ENCODE peak calls at places on chromosomes 4 and X, in five cellular contexts. B is tibial nerve, M is upper lobe of left lung, K is esophagus muscularis mucosa, S is stomach. R is an unnamed sample. For H3K4me1, the result is how much of the 10 kb centered on the place peaks cover.

GRCh38 chr4:163395055-163395454 is 51.4 kb downstream of the NPY5R start:
- DNase-seq in B (no peak), M (no peak), K (no peak), S (no peak), R (no peak)

GRCh38 chr4:165537028-165537648 is 158.3 kb downstream of the CPE start:
- DNase-seq in B (no peak), M (no peak), K (no peak), S (no peak), R (no peak)

GRCh38 chr4:39528056-39528465 is 822 bp upstream of the UGDH start:
- DNase-seq in B (peak), M (no peak), K (peak), S (no peak), R (peak)

GRCh38 chrX:30060718-30061117 is 154.6 kb upstream of the MAGEB2 start:
- DNase-seq in B (no peak), M (no peak), K (no peak), S (no peak), R (no peak)

GRCh38 chrX:47743504-47743903 is 84.5 kb upstream of the UXT start:
- DNase-seq in B (no peak), M (no peak), K (no peak), S (no peak), R (no peak)

GRCh38 chrX:50154429-50154828 is 46.4 kb downstream of the AKAP4 start:
- DNase-seq in B (no peak), M (no peak), K (no peak), S (no peak), R (no peak)

GRCh38 chrX:41481264-41482109 is 34.3 kb downstream of the NYX start:
- DNase-seq in B (no peak), M (no peak), K (no peak), S (no peak), R (no peak)

GRCh38 chrX:63012574-63012973 is 338.6 kb downstream of the SPIN4 start:
- DNase-seq in B (no peak), M (no peak), K (no peak), S (no peak), R (no peak)

GRCh38 chrX:111407948-111408347 is 4.0 kb downstream of the DCX start:
- DNase-seq in B (no peak), M (no peak), K (no peak), S (no peak), R (no peak)

GRCh38 chr4:157895205-157895604 is 277.6 kb downstream of the GASK1B start:
- DNase-seq in B (no peak), M (no peak), K (no peak), S (no peak), R (no peak)

GRCh38 chr4:106704253-106704870 is 331.8 kb downstream of the DKK2 start:
- DNase-seq in B (no peak), M (no peak), K (no peak), S (no peak), R (no peak)

GRCh38 chr4:10731690-10732089 is 47.1 kb upstream of the CLNK start:
- DNase-seq in B (no peak), M (no peak), K (no peak), S (no peak), R (no peak)

GRCh38 chr4:7772708-7773385 is 166.8 kb downstream of the AFAP1 start:
- DNase-seq in B (peak), M (no peak), K (no peak), S (peak), R (peak)

GRCh38 chrX:6640727-6641126 is 105.8 kb upstream of the VCX3A start:
- DNase-seq in B (no peak), M (no peak), K (no peak), S (no peak), R (no peak)

DNA sequence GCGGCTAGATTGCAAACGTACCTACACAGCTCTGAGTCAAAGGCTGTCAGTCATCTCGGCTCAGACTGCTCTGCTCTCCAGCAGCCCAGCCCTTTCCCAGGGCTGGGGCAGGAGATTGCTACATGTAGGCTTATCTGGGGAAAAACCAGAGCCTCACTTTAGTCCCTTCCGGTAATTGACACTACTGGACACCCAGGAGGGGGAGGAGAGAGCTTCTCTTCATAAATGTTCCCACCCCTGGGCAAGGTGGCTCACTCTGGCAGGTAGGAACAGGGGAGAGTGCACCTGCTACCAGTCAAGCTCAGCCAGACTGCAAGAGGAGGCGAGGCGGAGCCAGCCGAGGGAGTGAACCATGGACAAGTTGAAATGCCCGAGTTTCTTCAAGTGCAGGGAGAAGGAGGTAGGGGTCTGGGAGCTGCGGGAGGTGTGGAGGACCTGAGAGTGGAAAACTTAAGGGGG is at the start of gene SLC6A14:
- DNase-seq in B (no peak), M (peak), K (no peak), S (peak), R (no peak)
- TF ChIP-seq POLR2A in B (no peak), M (peak), K (no peak), S (no peak), R (no peak)

GRCh38 chrX:103536732-103537131 is 17.4 kb upstream of the RAB40A start:
- DNase-seq in B (no peak), M (no peak), K (no peak), S (no peak), R (no peak)

GRCh38 chrX:103540145-103540544 is 20.9 kb upstream of the RAB40A start:
- DNase-seq in B (no peak), M (no peak), K (no peak), S (no peak), R (no peak)

GRCh38 chrX:103538728-103539127 is 19.4 kb upstream of the RAB40A start:
- DNase-seq in B (no peak), M (no peak), K (no peak), S (no peak), R (no peak)

GRCh38 chrX:103537871-103538387 is 18.6 kb upstream of the RAB40A start:
- DNase-seq in B (no peak), M (no peak), K (no peak), S (no peak), R (no peak)

GRCh38 chrX:103539695-103540094 is 20.4 kb upstream of the RAB40A start:
- DNase-seq in B (no peak), M (no peak), K (no peak), S (no peak), R (no peak)
- H3K4me1 ChIP-seq in B (under half), M (under half), K (half or more), S (under half), R (under half)

DNA sequence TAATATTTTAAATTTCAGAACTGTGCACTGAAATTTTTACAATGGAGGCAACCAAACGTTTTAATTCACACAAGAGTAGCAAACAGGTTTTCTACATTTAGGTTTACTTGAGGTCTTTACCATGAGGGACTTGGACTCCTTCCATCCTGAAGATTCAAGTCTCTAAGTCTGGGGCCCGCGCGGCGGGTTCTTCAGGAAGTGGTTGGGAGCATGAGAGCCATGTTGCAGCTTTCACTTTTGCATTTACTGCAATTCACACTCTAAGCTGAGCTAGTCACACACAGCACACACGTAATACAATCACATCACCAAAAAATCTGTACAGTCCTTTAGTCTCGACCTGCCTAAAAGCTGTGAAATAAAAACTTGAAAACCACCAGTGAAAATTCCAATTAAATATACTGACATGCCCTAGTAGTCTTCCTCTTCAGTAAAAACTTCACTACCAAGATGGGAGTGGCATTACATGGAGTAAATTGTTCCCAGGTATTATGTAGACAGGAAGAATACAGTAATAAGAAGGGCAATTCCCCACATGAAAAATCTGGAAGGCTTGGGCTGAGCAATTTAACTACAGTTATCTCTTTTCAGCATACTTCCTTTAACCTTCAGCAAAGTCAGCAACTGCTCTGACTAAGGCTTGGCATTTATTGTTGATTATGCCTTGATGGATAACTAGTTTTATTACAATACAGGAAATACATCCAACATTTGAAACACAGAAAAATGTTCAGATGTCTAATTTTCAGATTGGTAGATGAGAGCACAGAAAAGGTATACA is 571.1 kb upstream of the DIPK2B start:
- DNase-seq in B (no peak), M (peak), K (no peak), S (peak), R (no peak)
- TF ChIP-seq POLR2A in B (no peak), M (no peak), K (no peak), S (no peak), R (no peak)

DNA sequence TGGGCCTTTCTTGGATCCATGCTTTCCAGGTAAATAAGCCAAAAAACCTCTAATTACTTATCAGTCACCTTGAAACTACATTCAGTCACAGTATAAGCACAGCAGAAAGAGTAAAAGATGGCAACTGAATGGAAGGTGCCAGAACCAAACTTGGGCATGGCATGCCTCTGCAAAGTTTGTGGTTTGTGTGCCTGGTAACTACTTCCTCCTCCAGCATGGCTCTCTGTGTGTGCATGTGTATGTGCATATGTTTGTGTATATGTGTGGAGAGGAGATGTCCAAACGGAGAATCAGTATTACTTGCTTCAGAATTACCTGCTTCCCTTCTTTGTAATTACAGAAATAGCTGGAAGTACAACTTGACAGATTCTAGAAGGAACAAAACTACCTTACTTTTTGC is 67.5 kb downstream of the AGTR2 start:
- DNase-seq in B (no peak), M (no peak), K (no peak), S (no peak), R (no peak)
- H3K4me1 ChIP-seq in B (under half), M (under half), K (under half), S (under half), R (under half)

GRCh38 chr4:2933566-2934076 is 29.6 kb downstream of the NOP14 start:
- DNase-seq in B (no peak), M (peak), K (no peak), S (no peak), R (peak)

GRCh38 chr4:2932951-2933565 is 30.1 kb downstream of the NOP14 start:
- DNase-seq in B (no peak), M (no peak), K (no peak), S (peak), R (no peak)

GRCh38 chr4:2934813-2935761 is 28.1 kb downstream of the NOP14 start:
- DNase-seq in B (peak), M (peak), K (peak), S (peak), R (peak)

GRCh38 chr4:2932561-2932950 is 30.6 kb downstream of the NOP14 start:
- DNase-seq in B (no peak), M (peak), K (no peak), S (peak), R (peak)

DNA sequence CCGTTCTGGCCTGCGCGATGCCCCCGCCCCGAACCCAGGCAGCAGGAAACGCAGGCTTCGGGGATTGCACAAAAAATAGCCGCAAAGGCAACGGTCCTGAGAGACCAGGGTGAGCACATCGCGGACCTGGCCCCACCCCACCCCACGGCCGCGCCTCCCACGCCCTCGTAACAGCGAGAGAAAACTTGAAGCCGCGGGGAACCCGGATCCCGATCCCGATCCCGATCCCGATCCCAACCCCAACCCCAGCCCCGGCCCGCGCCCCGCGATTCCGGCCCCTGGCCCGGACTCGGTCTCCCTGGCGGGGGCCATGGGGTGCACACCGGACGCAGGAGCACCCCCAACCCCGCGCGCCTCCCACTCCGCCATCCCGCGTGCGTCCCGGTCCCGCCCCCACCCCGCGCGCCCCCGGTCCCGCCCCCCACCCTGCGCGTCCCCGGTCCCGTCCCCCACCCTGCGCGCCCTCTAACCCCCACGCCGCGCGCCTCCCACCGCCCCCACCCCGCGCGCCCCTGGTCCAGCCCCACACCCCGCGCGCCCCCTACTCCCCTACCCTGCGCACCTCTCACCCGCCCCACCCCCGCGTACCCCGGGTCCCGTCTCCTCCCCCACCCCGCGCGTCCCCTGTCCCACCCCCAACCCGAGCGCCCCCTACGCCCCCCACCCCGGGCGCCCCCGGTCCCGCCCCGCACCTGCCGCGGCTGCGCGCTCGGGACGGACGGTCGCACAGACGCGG is 29.0 kb downstream of the NOP14 start:
- DNase-seq in B (peak), M (peak), K (peak), S (peak), R (peak)
- TF ChIP-seq POLR2A in B (no peak), M (no peak), K (no peak), S (no peak), R (no peak)

DNA sequence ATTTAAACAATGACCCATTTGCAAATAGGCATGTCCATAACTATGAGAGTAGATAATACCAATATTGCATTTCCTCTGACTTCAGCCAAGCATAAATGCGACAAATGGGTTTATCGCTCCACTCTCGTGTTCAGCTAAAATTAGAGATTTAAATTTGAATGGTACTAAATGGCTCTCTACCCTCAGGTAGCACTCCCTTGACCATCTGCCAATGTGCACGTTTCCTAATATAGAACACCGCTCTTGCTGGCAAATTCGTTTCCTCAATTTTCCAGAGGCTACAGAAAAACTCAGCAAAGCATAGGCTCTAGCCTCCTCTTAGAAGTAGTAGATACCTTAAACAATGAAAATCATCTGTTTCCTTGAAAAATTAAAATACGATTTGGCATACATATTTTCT is 251.6 kb downstream of the ADGRA3 start:
- DNase-seq in B (no peak), M (no peak), K (no peak), S (no peak), R (no peak)
- H3K4me1 ChIP-seq in B (under half), M (under half), K (under half), S (under half), R (under half)

DNA sequence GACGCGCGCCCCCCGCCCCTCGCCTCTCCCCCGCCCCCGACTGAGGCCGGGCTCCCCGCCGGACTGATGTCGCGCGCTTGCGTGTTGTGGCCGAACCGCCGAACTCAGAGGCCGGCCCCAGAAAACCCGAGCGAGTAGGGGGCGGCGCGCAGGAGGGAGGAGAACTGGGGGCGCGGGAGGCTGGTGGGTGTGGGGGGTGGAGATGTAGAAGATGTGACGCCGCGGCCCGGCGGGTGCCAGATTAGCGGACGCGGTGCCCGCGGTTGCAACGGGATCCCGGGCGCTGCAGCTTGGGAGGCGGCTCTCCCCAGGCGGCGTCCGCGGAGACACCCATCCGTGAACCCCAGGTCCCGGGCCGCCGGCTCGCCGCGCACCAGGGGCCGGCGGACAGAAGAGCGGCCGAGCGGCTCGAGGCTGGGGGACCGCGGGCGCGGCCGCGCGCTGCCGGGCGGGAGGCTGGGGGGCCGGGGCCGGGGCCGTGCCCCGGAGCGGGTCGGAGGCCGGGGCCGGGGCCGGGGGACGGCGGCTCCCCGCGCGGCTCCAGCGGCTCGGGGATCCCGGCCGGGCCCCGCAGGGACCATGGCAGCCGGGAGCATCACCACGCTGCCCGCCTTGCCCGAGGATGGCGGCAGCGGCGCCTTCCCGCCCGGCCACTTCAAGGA is at the start of gene FGF2:
- DNase-seq in B (peak), M (peak), K (no peak), S (peak), R (peak)
- TF ChIP-seq POLR2A in B (peak), M (peak), K (no peak), S (no peak), R (peak)

GRCh38 chrX:13694359-13694758 is 5.4 kb downstream of the RAB9A start:
- DNase-seq in B (no peak), M (no peak), K (no peak), S (no peak), R (no peak)
- H3K4me1 ChIP-seq in B (under half), M (under half), K (half or more), S (under half), R (under half)

R was measured in uterus.